ENCODE peak calls at places on chromosomes 3 and 15, in five cellular contexts. Q, L, R, V and B are unnamed samples.

GRCh38 chr3:59609967-59610366 is 560.1 kb upstream of the CFAP20DC start:
- DNase-seq in L (no peak), V (no peak), Q (no peak), R (no peak), B (no peak)

GRCh38 chr3:2303567-2303966 is 204.9 kb downstream of the CNTN4 start:
- DNase-seq in R (peak; percentile 6), V (no peak), L (no peak), Q (no peak), B (peak; percentile 25)

GRCh38 chr3:122263058-122263457 is 62.0 kb upstream of the CSTA start:
- DNase-seq in V (no peak), L (no peak), Q (no peak), R (no peak), B (no peak)

GRCh38 chr15:31299588-31300207 is 26.9 kb upstream of the KLF13 start:
- DNase-seq in Q (no peak), L (no peak), V (no peak), R (no peak), B (no peak)

GRCh38 chr3:57009802-57010201 is 50.7 kb upstream of the SPATA12 start:
- DNase-seq in V (no peak), L (no peak), Q (no peak), R (no peak), B (no peak)

GRCh38 chr15:40773496-40773895 is 3.7 kb downstream of the C15orf62 start:
- DNase-seq in V (no peak), Q (no peak), L (no peak), R (no peak), B (no peak)

GRCh38 chr15:48800811-48801460 is 9.9 kb downstream of the CEP152 start:
- DNase-seq in R (no peak), L (no peak), V (no peak), Q (no peak), B (no peak)

GRCh38 chr3:154794383-154794782 is 285.7 kb upstream of the MME start:
- DNase-seq in L (no peak), R (no peak), Q (no peak), V (no peak), B (no peak)

GRCh38 chr3:175255698-175256097 is 396.6 kb downstream of the NAALADL2 start:
- DNase-seq in V (no peak), Q (no peak), L (no peak), R (peak; percentile 42), B (no peak)

GRCh38 chr3:195905970-195906864 is 2.1 kb downstream of the TNK2 start:
- DNase-seq in R (no peak), Q (no peak), V (no peak), L (peak; percentile 1), B (no peak)

GRCh38 chr15:77001351-77001750 is 6.4 kb downstream of the PSTPIP1 start:
- DNase-seq in R (no peak), Q (no peak), V (no peak), L (no peak), B (no peak)

GRCh38 chr3:195794708-195795107 is 17.0 kb downstream of the MUC4 start:
- DNase-seq in R (no peak), Q (no peak), L (no peak), V (no peak), B (no peak)

GRCh38 chr15:42547926-42548257 is 701 bp downstream of the LRRC57 start:
- DNase-seq in V (no peak), Q (no peak), R (no peak), L (no peak), B (no peak)

GRCh38 chr15:65400760-65401606 is 21.8 kb downstream of the IGDCC4 start:
- DNase-seq in Q (peak; percentile 68), L (no peak), V (no peak), R (peak; percentile 70), B (peak; percentile 44)

GRCh38 chr15:51267714-51268105 is 70.7 kb downstream of the CYP19A1 start:
- DNase-seq in R (no peak), V (no peak), Q (no peak), L (no peak), B (no peak)

GRCh38 chr3:101942356-101942755 is 93.0 kb downstream of the NFKBIZ start:
- DNase-seq in V (no peak), L (no peak), R (no peak), Q (no peak), B (no peak)

GRCh38 chr15:89293012-89293411 is 41.6 kb downstream of the POLG start:
- DNase-seq in V (no peak), Q (no peak), L (no peak), R (no peak), B (no peak)

GRCh38 chr3:99781761-99782160 is 35.9 kb upstream of the CMSS1 start:
- DNase-seq in Q (no peak), R (peak; percentile 22), V (no peak), L (no peak), B (no peak)

GRCh38 chr15:27902680-27903385 is 196.3 kb downstream of the OCA2 start:
- DNase-seq in L (no peak), Q (no peak), V (no peak), R (no peak), B (no peak)

GRCh38 chr15:57446393-57446792 is 70.1 kb downstream of the CGNL1 start:
- DNase-seq in V (no peak), Q (no peak), L (no peak), R (no peak), B (no peak)

GRCh38 chr3:114850913-114851312 is 296.2 kb downstream of the ZBTB20 start:
- DNase-seq in R (no peak), Q (no peak), L (no peak), V (no peak), B (no peak)

GRCh38 chr3:38250198-38250597 is 15.4 kb upstream of the SLC22A13 start:
- DNase-seq in Q (no peak), V (no peak), L (no peak), R (no peak), B (no peak)

GRCh38 chr3:38251197-38251596 is 14.4 kb upstream of the SLC22A13 start:
- DNase-seq in Q (no peak), R (no peak), L (no peak), V (no peak), B (no peak)

GRCh38 chr3:38245930-38246329 is 19.7 kb upstream of the SLC22A13 start:
- DNase-seq in L (no peak), V (no peak), R (no peak), Q (no peak), B (no peak)

GRCh38 chr3:38247366-38248035 is 18.1 kb upstream of the SLC22A13 start:
- DNase-seq in V (peak; percentile 64), L (no peak), Q (no peak), R (peak; percentile 80), B (no peak)
- TF ChIP-seq CTCF in V (peak; percentile 43), L (no peak), Q (no peak), R (peak; percentile 67), B (no peak)

GRCh38 chr15:79451361-79451999 is 19.3 kb downstream of the MINAR1 start:
- DNase-seq in L (no peak), R (no peak), Q (no peak), V (no peak), B (no peak)

GRCh38 chr15:79453446-79453845 is 21.3 kb downstream of the MINAR1 start:
- DNase-seq in R (no peak), L (no peak), V (no peak), Q (no peak), B (no peak)

GRCh38 chr15:79447060-79447459 is 14.9 kb downstream of the MINAR1 start:
- DNase-seq in R (no peak), V (no peak), Q (no peak), L (no peak), B (no peak)

GRCh38 chr15:79452244-79453051 is 20.3 kb downstream of the MINAR1 start:
- DNase-seq in Q (no peak), R (no peak), L (no peak), V (no peak), B (no peak)

GRCh38 chr15:79450648-79451047 is 18.5 kb downstream of the MINAR1 start:
- DNase-seq in R (no peak), V (no peak), L (no peak), Q (no peak), B (no peak)
- TF ChIP-seq CTCF in R (peak; percentile 58), V (peak; percentile 17), L (no peak), Q (no peak), B (no peak)

DNA sequence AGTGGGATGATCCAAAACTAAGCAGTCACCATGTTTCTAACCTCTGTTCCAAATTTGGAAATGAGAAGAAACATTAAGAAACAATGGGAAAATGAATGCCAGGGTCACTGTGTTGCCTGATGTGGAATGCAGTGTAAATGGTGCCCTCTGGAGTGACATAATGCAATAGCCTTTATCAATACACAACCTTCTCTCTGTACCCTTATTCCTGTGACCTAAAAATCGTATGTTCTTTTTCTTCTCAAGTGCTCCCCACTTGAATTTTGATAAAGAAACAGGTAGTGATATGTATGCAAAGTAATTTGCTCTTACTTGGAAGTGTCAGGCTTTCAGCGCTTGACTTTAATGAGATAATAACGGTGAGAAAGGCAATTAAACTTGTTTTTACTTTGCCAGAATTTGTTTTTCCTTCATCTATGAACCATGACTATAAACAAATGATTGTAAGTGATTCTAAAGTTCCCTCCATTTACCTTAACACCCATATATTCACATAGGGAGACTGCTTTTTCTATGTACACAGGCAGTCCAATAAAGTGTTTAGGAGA is 145.8 kb upstream of the THRB start:
- DNase-seq in V (no peak), Q (no peak), R (peak; percentile 17), L (no peak), B (no peak)
- TF ChIP-seq CTCF in V (peak; percentile 25), Q (peak; percentile 24), R (peak; percentile 58), L (peak; percentile 38), B (no peak)

DNA sequence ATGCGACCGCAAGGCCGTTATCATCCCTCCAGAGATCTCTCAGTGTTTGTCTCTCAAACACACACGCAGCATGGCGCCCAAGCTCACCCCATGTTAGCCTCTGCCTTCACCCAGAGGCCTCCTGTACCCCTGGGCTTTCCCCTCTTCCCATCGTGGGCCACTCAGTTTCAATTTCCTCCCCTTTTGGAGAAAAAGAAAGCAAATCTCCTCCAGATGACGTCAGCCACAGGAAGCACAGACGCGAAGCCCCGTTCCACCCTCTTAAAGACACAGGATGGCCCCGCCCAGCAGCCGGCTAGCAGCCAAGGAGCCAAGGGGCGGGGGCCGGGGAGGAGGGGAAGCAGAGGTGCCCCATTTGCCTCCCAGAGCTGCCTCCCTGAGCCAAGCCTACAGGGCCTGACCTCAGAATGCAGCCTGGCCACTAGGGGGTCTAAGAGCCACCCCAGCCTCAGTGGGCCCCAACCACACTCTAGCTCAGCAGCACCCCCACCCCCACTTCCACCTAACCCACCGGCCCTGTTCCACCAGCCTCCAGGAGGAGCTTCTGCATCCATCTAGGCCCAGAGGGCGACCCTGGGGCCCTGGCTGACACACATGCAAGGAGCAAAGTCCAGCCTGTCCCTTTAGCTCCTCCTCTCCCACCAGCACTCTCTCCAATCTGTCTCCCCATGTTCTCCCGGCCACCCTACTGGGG is 26.5 kb downstream of the ATRIP start:
- DNase-seq in Q (peak; percentile 94), L (peak; percentile 81), R (peak; percentile 88), V (peak; percentile 75), B (peak; percentile 89)
- TF ChIP-seq CTCF in Q (no peak), L (peak; percentile 30), R (peak; percentile 55), V (peak; percentile 40), B (no peak)

GRCh38 chr3:17013571-17013970 is 128.8 kb downstream of the PLCL2 start:
- DNase-seq in V (no peak), Q (no peak), R (no peak), L (no peak), B (no peak)

GRCh38 chr3:17013050-17013449 is 128.3 kb downstream of the PLCL2 start:
- DNase-seq in Q (no peak), R (no peak), V (no peak), L (no peak), B (no peak)

GRCh38 chr3:17014286-17014685 is 129.5 kb downstream of the PLCL2 start:
- DNase-seq in L (no peak), R (no peak), Q (no peak), V (no peak), B (no peak)

GRCh38 chr3:17011774-17012338 is 127.1 kb downstream of the PLCL2 start:
- DNase-seq in Q (no peak), R (no peak), L (no peak), V (no peak), B (no peak)

GRCh38 chr3:17014734-17015133 is 130.0 kb downstream of the PLCL2 start:
- DNase-seq in Q (no peak), V (no peak), L (no peak), R (no peak), B (no peak)
- TF ChIP-seq CTCF in Q (no peak), V (no peak), L (no peak), R (no peak), B (no peak)